ENCODE peak calls at places on chromosomes 7 and 10, in five cellular contexts. P is A549; Y is CD4-positive, alpha-beta memory T cell; F is PC-3; A is endothelial cell of umbilical vein. W is an unnamed sample. For H3K4me1, the result is how much of the 10 kb centered on the place peaks cover.

GRCh38 chr10:32114500-32114899 is 58.3 kb upstream of the KIF5B start:
- DNase-seq in P (no peak), Y (no peak), F (peak), A (no peak), W (no peak)

GRCh38 chr10:124157286-124157685 is 63.9 kb upstream of the CHST15 start:
- DNase-seq in P (no peak), Y (no peak), F (no peak), A (no peak), W (no peak)

GRCh38 chr10:123916775-123917174 is 25.2 kb upstream of the CPXM2 start:
- DNase-seq in P (no peak), Y (no peak), F (no peak), A (no peak), W (no peak)

GRCh38 chr10:96073722-96074121 is 30.3 kb downstream of the CCNJ start:
- DNase-seq in P (no peak), Y (no peak), F (peak), A (peak), W (no peak)

GRCh38 chr7:106196460-106197021 is 84.4 kb upstream of the SYPL1 start:
- DNase-seq in P (no peak), Y (no peak), F (peak), A (no peak), W (no peak)

GRCh38 chr10:132978542-132978941 is 36.2 kb upstream of the CFAP46 start:
- DNase-seq in P (no peak), Y (no peak), F (no peak), A (no peak), W (peak)

GRCh38 chr7:142711722-142712616 is 37.3 kb upstream of the PRSS1 start:
- DNase-seq in P (peak), Y (no peak), F (peak), A (peak), W (no peak)

GRCh38 chr7:35906191-35906908 is 105.5 kb downstream of the SEPTIN7 start:
- DNase-seq in P (peak), Y (peak), F (peak), A (peak), W (no peak)

GRCh38 chr10:91032614-91033248 is 111.8 kb upstream of the ANKRD1 start:
- DNase-seq in P (no peak), Y (no peak), F (no peak), A (no peak), W (no peak)

GRCh38 chr7:116097365-116098009 is 66.9 kb upstream of the TFEC start:
- DNase-seq in P (peak), Y (no peak), F (peak), A (peak), W (no peak)

GRCh38 chr10:123136221-123136805 is 543 bp downstream of the HMX3 start:
- DNase-seq in P (no peak), Y (no peak), F (no peak), A (no peak), W (no peak)

GRCh38 chr10:132742837-132743194 is 43.1 kb downstream of the NKX6-2 start:
- DNase-seq in P (no peak), Y (no peak), F (no peak), A (no peak), W (no peak)

GRCh38 chr10:119737827-119738226 is 12.0 kb downstream of the INPP5F start:
- DNase-seq in P (peak), Y (no peak), F (peak), A (peak), W (no peak)

GRCh38 chr7:44415047-44415446 is 75.4 kb downstream of the NUDCD3 start:
- DNase-seq in P (no peak), Y (no peak), F (peak), A (no peak), W (no peak)

GRCh38 chr10:33460461-33461294 is 126.2 kb upstream of the NRP1 start:
- DNase-seq in P (no peak), Y (no peak), F (peak), A (no peak), W (no peak)

GRCh38 chr7:137885623-137886022 is 38.8 kb upstream of the DGKI start:
- DNase-seq in P (no peak), Y (no peak), F (no peak), A (no peak), W (no peak)

GRCh38 chr10:26334232-26334931 is 103.8 kb upstream of the APBB1IP start:
- DNase-seq in P (no peak), Y (no peak), F (no peak), A (no peak), W (no peak)

GRCh38 chr7:104852386-104852785 is 161.6 kb upstream of the KMT2E start:
- DNase-seq in P (no peak), Y (no peak), F (no peak), A (no peak), W (no peak)

GRCh38 chr7:102875700-102876192 is 37.1 kb upstream of the LRRC17 start:
- DNase-seq in P (peak), Y (no peak), F (peak), A (peak), W (no peak)

GRCh38 chr10:69224862-69225657 is 4.9 kb downstream of the HKDC1 start:
- DNase-seq in P (no peak), Y (no peak), F (peak), A (peak), W (peak)
- H3K4me3 ChIP-seq in P (no peak), Y (no peak), F (no peak), A (no peak), W (no peak)

DNA sequence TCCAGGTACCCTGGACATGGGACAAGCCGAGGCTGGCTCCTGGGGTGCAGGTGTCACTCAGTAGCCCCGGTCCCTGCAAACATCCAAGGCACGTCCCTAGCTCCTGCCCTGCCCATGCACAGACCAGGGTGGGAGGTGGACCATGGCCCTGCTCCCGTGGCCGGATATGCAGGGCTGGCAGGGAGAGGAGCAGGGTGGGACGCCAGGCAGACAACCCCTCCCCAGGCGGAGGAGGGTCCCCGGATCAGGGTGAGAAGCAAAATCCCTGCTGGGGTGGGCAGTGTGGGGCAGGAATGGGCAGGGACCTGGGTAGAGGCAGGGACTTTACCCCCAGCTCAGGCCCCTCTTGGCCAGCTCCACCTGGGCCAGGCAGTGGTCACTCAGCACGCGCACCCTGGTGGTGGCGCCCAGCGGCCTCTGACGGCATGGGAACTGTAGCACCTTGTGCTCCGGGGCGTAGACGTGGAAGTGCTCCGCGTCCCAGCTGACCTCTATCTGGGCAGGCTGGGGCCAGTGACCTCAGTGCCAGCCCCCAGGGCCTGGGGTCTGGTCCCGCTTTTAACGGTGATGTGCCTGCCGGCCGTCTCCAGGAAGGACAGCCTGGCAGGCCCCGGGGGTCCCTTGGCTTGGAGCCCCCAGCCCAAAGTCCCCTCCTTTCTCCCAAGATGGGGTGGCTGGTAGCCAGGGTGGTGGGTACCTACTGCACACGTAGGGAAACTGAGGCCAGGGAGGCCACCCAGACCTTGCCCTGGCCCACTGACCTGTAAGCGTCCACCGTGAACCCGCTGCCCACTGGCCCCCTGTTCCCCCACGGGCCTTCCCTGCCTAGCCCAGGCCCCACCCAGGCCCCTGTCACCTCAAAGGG is 1.2 kb downstream of the GRIFIN start:
- DNase-seq in P (no peak), Y (no peak), F (no peak), A (no peak), W (peak)
- H3K4me1 ChIP-seq in P (under half), Y (under half), F (under half), A (under half), W (under half)

GRCh38 chr10:5314866-5315265 is 49.9 kb upstream of the UCN3 start:
- DNase-seq in P (no peak), Y (no peak), F (no peak), A (no peak), W (no peak)

GRCh38 chr10:5319863-5320262 is 44.9 kb upstream of the UCN3 start:
- DNase-seq in P (no peak), Y (no peak), F (no peak), A (no peak), W (no peak)

GRCh38 chr10:5321273-5321672 is 43.5 kb upstream of the UCN3 start:
- DNase-seq in P (no peak), Y (no peak), F (no peak), A (no peak), W (no peak)

GRCh38 chr10:5317547-5318107 is 47.1 kb upstream of the UCN3 start:
- DNase-seq in P (peak), Y (peak), F (peak), A (peak), W (no peak)

GRCh38 chr10:5318148-5318547 is 46.6 kb upstream of the UCN3 start:
- DNase-seq in P (no peak), Y (no peak), F (no peak), A (no peak), W (no peak)
- H3K27ac ChIP-seq in P (peak), Y (no peak), F (peak), A (no peak), W (no peak)

DNA sequence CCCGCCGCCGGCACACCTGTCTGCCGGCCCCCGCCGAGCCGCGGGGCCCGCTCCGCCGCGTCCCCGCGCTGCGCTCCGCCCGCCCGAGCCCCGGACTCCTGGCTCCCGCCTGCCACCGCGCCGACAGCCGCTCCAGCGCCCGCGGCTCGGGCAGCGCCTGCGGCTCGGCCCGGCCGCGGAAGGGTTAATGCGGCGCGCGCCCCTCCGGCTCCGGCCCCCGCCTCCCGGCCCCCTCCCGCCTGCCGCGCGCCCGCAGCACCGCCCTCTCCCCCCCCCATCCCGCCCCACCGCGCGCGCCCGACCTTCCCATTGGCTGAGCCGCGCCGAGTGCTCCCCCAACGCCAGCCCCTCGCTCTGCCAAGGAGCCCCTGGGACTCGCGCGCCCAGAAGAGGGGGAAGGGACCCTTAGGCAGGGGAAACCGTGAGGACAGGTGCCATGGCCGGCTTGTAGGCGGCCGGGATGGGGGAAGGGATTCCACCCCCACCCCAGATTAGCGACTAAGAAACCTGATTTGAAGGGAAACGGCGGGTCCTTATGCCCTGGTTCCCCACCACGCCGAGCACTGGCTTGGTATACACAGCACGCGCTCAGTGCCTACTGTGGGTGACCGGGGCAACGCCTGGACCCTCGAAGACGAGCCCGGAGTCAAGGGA is at the start of gene KCNH2:
- DNase-seq in P (peak), Y (peak), F (no peak), A (no peak), W (no peak)
- H3K4me3 ChIP-seq in P (peak), Y (peak), F (peak), A (no peak), W (peak)

GRCh38 chr10:6171891-6172354 is 30.8 kb upstream of the PFKFB3 start:
- DNase-seq in P (no peak), Y (no peak), F (no peak), A (peak), W (no peak)
- H3K4me1 ChIP-seq in P (under half), Y (half or more), F (under half), A (under half), W (under half)

DNA sequence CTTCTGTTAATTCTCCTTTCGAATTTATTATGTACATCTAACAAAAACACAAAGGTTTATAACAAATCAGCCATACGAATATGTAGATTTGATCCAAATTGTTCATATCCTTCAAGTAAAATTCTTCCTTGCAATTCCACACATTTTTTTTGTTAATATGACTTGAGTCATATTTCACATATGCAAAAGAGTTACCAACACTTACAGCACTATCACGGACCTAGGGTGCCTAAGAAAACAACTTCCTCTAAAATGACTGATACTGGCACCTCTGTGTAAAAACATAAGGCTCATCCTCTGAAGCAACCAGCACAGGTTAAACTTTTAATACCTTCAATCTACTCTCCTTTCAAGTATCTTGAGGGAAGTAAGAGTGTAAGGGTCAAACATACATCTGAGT is 451.8 kb downstream of the SEMA3D start:
- DNase-seq in P (no peak), Y (no peak), F (no peak), A (no peak), W (no peak)
- H3K27ac ChIP-seq in P (no peak), Y (no peak), F (no peak), A (no peak), W (no peak)

DNA sequence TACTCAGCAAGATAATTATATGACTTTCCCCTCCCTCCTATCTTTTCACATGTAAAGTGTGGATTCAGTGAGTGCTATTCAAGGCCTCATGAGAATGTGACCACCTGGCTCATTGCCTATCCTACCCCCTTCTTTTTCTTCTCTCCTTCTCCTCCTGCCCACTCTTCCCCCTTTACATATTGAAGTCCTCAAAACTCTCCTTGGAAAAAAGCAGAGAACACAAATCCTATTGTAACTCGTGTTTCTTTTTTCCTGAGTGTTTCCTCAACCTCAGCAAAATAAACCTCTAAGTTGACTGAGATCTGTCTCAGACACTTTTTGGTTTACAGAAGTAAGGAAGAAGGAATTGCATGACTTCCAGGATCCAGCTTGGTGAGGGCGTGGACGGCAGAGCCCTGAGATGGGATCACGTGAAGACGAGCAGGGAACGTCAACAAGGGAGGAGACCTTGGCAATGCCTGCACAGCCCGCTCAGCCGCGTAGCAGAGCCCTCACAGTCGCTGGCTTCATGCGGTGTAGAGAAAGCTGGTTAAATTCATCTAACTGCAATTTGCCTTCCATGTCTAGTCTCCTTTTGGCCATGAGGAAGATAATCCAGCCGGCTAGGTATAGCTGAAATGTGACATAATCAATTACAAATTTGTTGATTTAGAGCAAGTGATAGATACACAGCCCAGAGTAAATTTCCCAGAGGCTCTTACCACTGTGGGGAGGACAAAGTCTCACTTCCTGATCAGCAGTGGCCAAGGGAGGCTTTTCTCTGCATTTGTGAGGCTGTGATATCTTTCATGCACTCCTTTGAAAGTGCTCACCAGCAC is 75.7 kb downstream of the LYZL2 start:
- DNase-seq in P (peak), Y (no peak), F (peak), A (peak), W (peak)
- H3K4me3 ChIP-seq in P (no peak), Y (no peak), F (peak), A (no peak), W (peak)

GRCh38 chr10:113078282-113078907 is 128.3 kb downstream of the TCF7L2 start:
- DNase-seq in P (no peak), Y (no peak), F (no peak), A (no peak), W (no peak)
- H3K4me1 ChIP-seq in P (half or more), Y (under half), F (under half), A (under half), W (under half)

GRCh38 chr10:24375510-24375909 is 166.6 kb downstream of the KIAA1217 start:
- DNase-seq in P (no peak), Y (no peak), F (no peak), A (no peak), W (no peak)
- H3K27ac ChIP-seq in P (no peak), Y (no peak), F (no peak), A (no peak), W (no peak)

GRCh38 chr7:157309990-157310668 is 26.7 kb upstream of the DNAJB6 start:
- DNase-seq in P (peak), Y (no peak), F (peak), A (peak), W (no peak)
- H3K4me3 ChIP-seq in P (no peak), Y (no peak), F (peak), A (no peak), W (no peak)

W was measured in upper lobe of right lung.